ENCODE peak calls at places on chromosomes 16 and 17, in ten cellular contexts. M is left lung; W is activated naive CD4-positive, alpha-beta T cell treated with anti-CD3 and anti-CD28 coated beads, Interleukin-2, amount 50 U/mL, for 16 hours; H is stomach; Y is heart left ventricle; C is stimulated activated CD8-positive, alpha-beta memory T cell treated with anti-CD3 and anti-CD28 coated beads, Interleukin-4, amount 100 ng/mL, for 1 hour; X is T follicular helper cell; E is activated T-helper 1 cell treated with anti-CD3 and anti-CD28 coated beads, Interleukin-2, amount 50 U/mL, for 16 hours; T is OCI-M1; I is NCI-H2029 treated with DMSO at 0.1 percent for 48 hours. O is an unnamed sample.

GRCh38 chr16:5633845-5634440 is 536.3 kb upstream of the EEF2KMT start:
- DNase-seq in T (peak), C (no peak), M (no peak), E (no peak), I (peak), W (no peak), Y (no peak), X (no peak), H (no peak), O (no peak)

GRCh38 chr16:21570676-21571017 is 28.7 kb upstream of the METTL9 start:
- DNase-seq in I (no peak), C (no peak), W (no peak), M (no peak), H (no peak), E (no peak), X (no peak), T (no peak), Y (no peak), O (no peak)

GRCh38 chr16:50400967-50401348 is 32.2 kb upstream of the BRD7 start:
- DNase-seq in I (no peak), Y (no peak), E (no peak), M (no peak), T (no peak), X (no peak), W (no peak), C (no peak), H (no peak), O (no peak)

GRCh38 chr17:43661699-43662431 is at the start of gene MEOX1:
- DNase-seq in X (no peak), C (no peak), T (no peak), W (peak), H (no peak), E (no peak), I (no peak), M (no peak), Y (peak), O (no peak)

GRCh38 chr16:87626401-87626800 is 24.1 kb downstream of the JPH3 start:
- DNase-seq in Y (no peak), I (no peak), M (no peak), T (no peak), X (no peak), E (no peak), C (no peak), W (no peak), H (no peak), O (no peak)

GRCh38 chr17:73770115-73770848 is 126.0 kb upstream of the SDK2 start:
- DNase-seq in I (peak), X (no peak), W (no peak), Y (peak), E (no peak), H (peak), C (no peak), M (peak), T (peak), O (peak)

GRCh38 chr17:57593739-57594462 is 151.2 kb downstream of the CCDC182 start:
- DNase-seq in I (no peak), E (no peak), M (no peak), C (no peak), T (no peak), H (no peak), X (no peak), Y (no peak), W (no peak), O (no peak)

GRCh38 chr16:66278604-66279262 is 87.8 kb upstream of the CDH5 start:
- DNase-seq in E (no peak), Y (no peak), M (no peak), I (peak), T (no peak), C (no peak), X (no peak), W (no peak), H (no peak), O (no peak)

GRCh38 chr17:7220593-7221280 is 999 bp downstream of the ACADVL start:
- DNase-seq in C (no peak), H (peak), I (peak), Y (peak), M (peak), W (peak), X (peak), E (no peak), T (peak), O (no peak)

GRCh38 chr16:17252064-17252463 is 218.7 kb downstream of the XYLT1 start:
- DNase-seq in Y (no peak), W (no peak), X (no peak), C (no peak), H (no peak), E (no peak), M (no peak), I (no peak), T (no peak), O (no peak)

GRCh38 chr17:8188408-8188839 is 1.6 kb downstream of the BORCS6 start:
- DNase-seq in W (no peak), T (no peak), H (no peak), X (no peak), I (no peak), C (no peak), E (no peak), M (peak), Y (no peak), O (peak)

GRCh38 chr16:87560428-87561199 is 41.7 kb upstream of the JPH3 start:
- DNase-seq in M (peak), E (no peak), I (no peak), H (peak), C (no peak), W (no peak), X (no peak), T (peak), Y (peak), O (peak)

GRCh38 chr17:64679710-64680216 is 17.7 kb upstream of the SMURF2 start:
- DNase-seq in E (no peak), X (no peak), T (no peak), W (no peak), M (no peak), I (no peak), C (no peak), Y (no peak), H (no peak), O (no peak)

GRCh38 chr17:29659155-29659554 is 36.4 kb upstream of the CORO6 start:
- DNase-seq in I (no peak), T (no peak), H (no peak), C (no peak), E (no peak), X (no peak), Y (no peak), W (no peak), M (no peak), O (no peak)

GRCh38 chr16:54934536-54935410 is 4.1 kb downstream of the IRX5 start:
- DNase-seq in H (no peak), X (no peak), E (no peak), T (no peak), M (peak), I (no peak), C (no peak), Y (peak), W (no peak), O (no peak)

GRCh38 chr17:28482551-28483199 is 9.2 kb downstream of the SLC13A2 start:
- DNase-seq in X (no peak), E (no peak), W (no peak), Y (no peak), T (no peak), C (no peak), M (no peak), H (peak), I (no peak), O (no peak)

GRCh38 chr17:39981207-39982068 is 831 bp downstream of the PSMD3 start:
- DNase-seq in I (no peak), C (no peak), W (no peak), X (no peak), E (no peak), T (peak), H (no peak), M (no peak), Y (no peak), O (no peak)

GRCh38 chr16:1972490-1972877 is 631 bp downstream of the TBL3 start:
- DNase-seq in Y (peak), C (no peak), E (no peak), I (no peak), W (peak), T (peak), H (no peak), M (no peak), X (no peak), O (peak)

GRCh38 chr17:57859601-57860413 is 10.0 kb upstream of the MRPS23 start:
- DNase-seq in Y (no peak), E (no peak), W (no peak), I (no peak), H (no peak), T (no peak), M (no peak), C (no peak), X (no peak), O (no peak)